ENCODE peak calls at places on chromosomes 5 and 9, in six cellular contexts. M, Y, A, S, V and P are unnamed samples. For H3K4me1 and H3K9me3, the result is how much of the 10 kb centered on the place peaks cover.

GRCh38 chr5:154652746-154653417 is 102.3 kb upstream of the LARP1 start:
- DNase-seq in V (peak), A (no peak), Y (no peak), M (no peak), S (no peak), P (no peak)

GRCh38 chr5:1000329-1000728 is 8.3 kb upstream of the NKD2 start:
- DNase-seq in Y (no peak), V (no peak), M (no peak), A (no peak), S (no peak), P (no peak)

GRCh38 chr5:52690236-52690685 is 97.5 kb upstream of the ITGA1 start:
- DNase-seq in A (no peak), S (no peak), M (no peak), Y (no peak), V (no peak), P (peak)

GRCh38 chr5:113505181-113505580 is 8.3 kb upstream of the YTHDC2 start:
- DNase-seq in A (no peak), M (peak), S (no peak), Y (no peak), V (no peak), P (no peak)

GRCh38 chr5:6319116-6319515 is 59.2 kb downstream of the MED10 start:
- DNase-seq in V (no peak), Y (no peak), A (no peak), S (no peak), M (no peak), P (no peak)

GRCh38 chr5:57174850-57175525 is 1.1 kb downstream of the GPBP1 start:
- DNase-seq in V (peak), M (no peak), S (no peak), Y (no peak), A (no peak), P (no peak)

GRCh38 chr5:179559280-179560252 is 9.2 kb downstream of the RUFY1 start:
- DNase-seq in V (no peak), S (peak), M (peak), A (peak), Y (peak), P (peak)

GRCh38 chr5:2747372-2748179 is 3.9 kb downstream of the IRX2 start:
- DNase-seq in V (no peak), A (no peak), Y (no peak), S (no peak), M (no peak), P (no peak)

GRCh38 chr5:74288448-74289109 is 351.9 kb downstream of the ENC1 start:
- DNase-seq in A (no peak), Y (no peak), V (no peak), M (no peak), S (no peak), P (no peak)

GRCh38 chr9:129026442-129027223 is 1.5 kb downstream of the SH3GLB2 start:
- DNase-seq in M (peak), S (no peak), Y (no peak), V (peak), A (no peak), P (no peak)

GRCh38 chr5:26024774-26025173 is 1013.6 kb downstream of the CDH9 start:
- DNase-seq in S (no peak), A (peak), Y (no peak), V (no peak), M (peak), P (no peak)

GRCh38 chr9:131813116-131813515 is 73.2 kb upstream of the RAPGEF1 start:
- DNase-seq in S (no peak), V (no peak), A (no peak), Y (no peak), M (no peak), P (no peak)

GRCh38 chr9:108271646-108272349 is 584.0 kb downstream of the ACTL7B start:
- DNase-seq in V (no peak), A (no peak), M (peak), Y (no peak), S (no peak), P (peak)

GRCh38 chr5:156121834-156122386 is 205.1 kb upstream of the SGCD start:
- DNase-seq in A (no peak), V (no peak), Y (no peak), M (no peak), S (no peak), P (no peak)

GRCh38 chr9:128203024-128203841 is at the start of gene DNM1:
- DNase-seq in Y (no peak), S (no peak), V (peak), A (no peak), M (no peak), P (no peak)

GRCh38 chr5:125043781-125044391 is 297.4 kb upstream of the ZNF608 start:
- DNase-seq in V (no peak), A (no peak), M (no peak), S (no peak), Y (peak), P (no peak)

GRCh38 chr9:111966851-111967250 is 70.2 kb downstream of the UGCG start:
- DNase-seq in V (peak), M (no peak), A (no peak), Y (no peak), S (no peak), P (no peak)

GRCh38 chr5:14419686-14420085 is 161.9 kb upstream of the OTULINL start:
- DNase-seq in S (no peak), V (no peak), M (no peak), A (no peak), Y (no peak), P (no peak)

GRCh38 chr5:1823381-1824034 is 22.3 kb downstream of the NDUFS6 start:
- DNase-seq in A (no peak), Y (no peak), S (no peak), V (no peak), M (no peak), P (no peak)

GRCh38 chr9:37511006-37511714 is 25.4 kb downstream of the POLR1E start:
- DNase-seq in V (peak), Y (peak), A (peak), S (no peak), M (peak), P (peak)

GRCh38 chr5:119393746-119394145 is 37.9 kb downstream of the TNFAIP8 start:
- DNase-seq in V (no peak), S (no peak), M (no peak), A (no peak), Y (no peak), P (no peak)

GRCh38 chr5:14464661-14465060 is 116.9 kb upstream of the OTULINL start:
- DNase-seq in S (no peak), V (no peak), A (no peak), Y (no peak), M (no peak), P (no peak)

GRCh38 chr5:148268556-148268955 is at the start of gene SPINK13:
- DNase-seq in M (peak), A (no peak), Y (peak), S (no peak), V (no peak), P (no peak)

GRCh38 chr9:15882883-15883282 is 330.0 kb downstream of the CCDC171 start:
- DNase-seq in M (no peak), V (no peak), A (no peak), S (no peak), Y (no peak), P (no peak)

GRCh38 chr5:80324912-80325311 is 5.1 kb downstream of the SPZ1 start:
- DNase-seq in Y (no peak), M (no peak), V (no peak), A (no peak), S (no peak), P (no peak)

GRCh38 chr9:38357350-38358114 is 35.0 kb upstream of the ALDH1B1 start:
- DNase-seq in V (no peak), Y (no peak), A (no peak), M (peak), S (no peak), P (no peak)

GRCh38 chr9:98225015-98225442 is 30.4 kb downstream of the TBC1D2 start:
- DNase-seq in S (no peak), V (peak), Y (no peak), M (no peak), A (no peak), P (no peak)

GRCh38 chr5:1285141-1285540 is 9.7 kb downstream of the TERT start:
- DNase-seq in Y (no peak), M (no peak), S (no peak), A (no peak), V (no peak), P (no peak)

GRCh38 chr9:137077758-137078693 is 709 bp downstream of the UAP1L1 start:
- DNase-seq in Y (no peak), V (no peak), A (no peak), M (no peak), S (no peak), P (no peak)

GRCh38 chr5:65871182-65871581 is 55.2 kb upstream of the ERBIN start:
- DNase-seq in S (no peak), Y (peak), V (no peak), A (no peak), M (no peak), P (no peak)

GRCh38 chr5:82334856-82335255 is 56.7 kb upstream of the RPS23 start:
- DNase-seq in V (peak), S (no peak), A (no peak), Y (no peak), M (no peak), P (no peak)

GRCh38 chr9:114030364-114030763 is 47.7 kb downstream of the AMBP start:
- DNase-seq in A (no peak), M (no peak), V (peak), Y (no peak), S (no peak), P (no peak)

GRCh38 chr5:43658499-43658898 is 55.5 kb downstream of the NNT start:
- DNase-seq in V (no peak), A (no peak), S (no peak), M (no peak), Y (no peak), P (no peak)

GRCh38 chr5:171630047-171630669 is 155.5 kb upstream of the SMIM23 start:
- DNase-seq in M (no peak), A (no peak), S (no peak), V (peak), Y (peak), P (no peak)

GRCh38 chr9:84254972-84255371 is 85.6 kb downstream of the SLC28A3 start:
- DNase-seq in A (no peak), S (no peak), Y (no peak), M (no peak), V (no peak), P (no peak)

GRCh38 chr5:115810776-115811175 is 5.7 kb downstream of the CDO1 start:
- DNase-seq in Y (no peak), M (no peak), V (no peak), A (no peak), S (no peak), P (no peak)

GRCh38 chr9:137064027-137064879 is 6.1 kb downstream of the SAPCD2 start:
- DNase-seq in V (peak), S (no peak), Y (no peak), M (peak), A (no peak), P (no peak)

GRCh38 chr5:143952809-143953208 is 140.8 kb downstream of the HMHB1 start:
- DNase-seq in A (no peak), S (no peak), V (no peak), M (no peak), Y (no peak), P (no peak)

GRCh38 chr9:109192732-109193361 is 25.8 kb upstream of the FRRS1L start:
- DNase-seq in A (peak), S (no peak), Y (peak), V (peak), M (peak), P (peak)

GRCh38 chr9:114098660-114099522 is at the start of gene KIF12:
- DNase-seq in S (no peak), M (peak), Y (peak), A (no peak), V (peak), P (peak)

GRCh38 chr9:121963542-121963995 is 129.5 kb downstream of the TTLL11 start:
- DNase-seq in M (no peak), S (no peak), Y (no peak), V (no peak), A (no peak), P (no peak)

GRCh38 chr9:121966706-121967105 is 126.4 kb downstream of the TTLL11 start:
- DNase-seq in Y (no peak), M (no peak), S (no peak), V (no peak), A (no peak), P (no peak)

GRCh38 chr9:121958530-121958929 is 134.6 kb downstream of the TTLL11 start:
- DNase-seq in M (no peak), A (no peak), V (no peak), S (no peak), Y (no peak), P (no peak)

GRCh38 chr9:121960665-121961064 is 132.4 kb downstream of the TTLL11 start:
- DNase-seq in V (no peak), S (no peak), Y (no peak), M (no peak), A (no peak), P (no peak)

GRCh38 chr9:121962421-121962820 is 130.7 kb downstream of the TTLL11 start:
- DNase-seq in A (no peak), Y (no peak), M (no peak), V (no peak), S (no peak), P (no peak)
- H3K4me1 ChIP-seq in A (under half), Y (under half), M (under half), V (under half), S (under half), P (under half)

DNA sequence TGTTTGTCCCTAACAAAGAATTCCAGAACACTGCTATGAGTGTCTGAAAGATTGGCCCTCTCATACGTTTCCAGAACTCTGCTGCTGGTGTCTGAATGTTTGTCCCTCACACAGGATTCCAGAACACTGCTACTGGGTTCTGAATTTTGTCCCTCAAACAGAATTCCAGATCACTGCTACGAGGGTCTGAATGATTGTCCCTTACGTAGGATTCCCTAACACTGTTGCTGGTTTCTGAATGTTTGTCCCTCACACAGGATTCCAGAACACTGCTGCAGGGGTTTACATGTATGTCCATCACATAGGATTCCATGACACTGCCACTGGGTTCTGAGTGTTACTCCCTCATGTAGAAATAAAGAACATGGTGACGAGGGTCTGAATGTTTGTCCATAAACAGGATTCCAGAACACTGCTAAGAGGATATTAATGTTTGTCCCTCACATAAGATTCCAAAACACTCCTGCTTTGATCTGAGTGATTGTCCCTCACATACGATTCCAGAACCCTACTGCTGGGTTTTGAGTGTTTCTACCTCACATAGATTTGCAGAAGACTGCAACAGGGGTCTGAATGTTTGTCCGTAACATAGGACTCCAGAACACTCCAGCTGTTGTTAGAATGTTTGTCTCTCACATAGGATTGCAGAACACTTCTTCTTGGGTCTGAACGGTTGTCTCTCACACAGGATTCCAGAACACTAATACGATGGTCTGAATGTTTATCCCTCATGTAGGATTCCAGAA is 214.4 kb downstream of the FOXD4L6 start:
- DNase-seq in S (no peak), Y (no peak), A (no peak), M (no peak), V (no peak), P (no peak)
- H3K9me3 ChIP-seq in S (under half), Y (under half), A (half or more), M (under half), V (under half), P (half or more)

GRCh38 chr5:132267166-132267739 is 9.8 kb downstream of the PDLIM4 start:
- DNase-seq in A (no peak), S (no peak), M (no peak), Y (no peak), V (no peak), P (no peak)
- TF ChIP-seq ZNF274 in A (no peak), S (no peak), M (no peak), Y (no peak), V (no peak), P (no peak)

GRCh38 chr5:137561572-137561971 is 62.4 kb upstream of the SPOCK1 start:
- DNase-seq in Y (no peak), M (no peak), V (no peak), S (no peak), A (no peak), P (no peak)
- H3K4me1 ChIP-seq in Y (under half), M (under half), V (under half), S (under half), A (under half), P (under half)

GRCh38 chr5:150945947-150946346 is 41.2 kb upstream of the ZNF300 start:
- DNase-seq in M (no peak), V (peak), S (no peak), A (no peak), Y (no peak), P (no peak)

GRCh38 chr5:150945501-150945900 is 40.7 kb upstream of the ZNF300 start:
- DNase-seq in V (no peak), M (no peak), S (no peak), A (no peak), Y (no peak), P (no peak)

GRCh38 chr5:150948539-150948938 is 43.8 kb upstream of the ZNF300 start:
- DNase-seq in V (no peak), M (no peak), A (no peak), S (no peak), Y (no peak), P (no peak)

GRCh38 chr5:150946351-150946905 is 41.6 kb upstream of the ZNF300 start:
- DNase-seq in A (no peak), Y (no peak), S (no peak), M (no peak), V (peak), P (no peak)
- H3K9me3 ChIP-seq in A (half or more), Y (under half), S (under half), M (half or more), V (under half), P (under half)

GRCh38 chr9:136052991-136053756 is 41.9 kb downstream of the NACC2 start:
- DNase-seq in S (no peak), A (no peak), M (peak), Y (no peak), V (no peak), P (no peak)
- TF ChIP-seq ZNF274 in S (no peak), A (no peak), M (no peak), Y (no peak), V (no peak), P (no peak)